ENCODE peak calls at places on chromosome 11, in eight cellular contexts. Q, Z, W, U, V, I, N and Y are unnamed samples.

GRCh38 chr11:111775024-111775710 is 9.0 kb upstream of the PPP2R1B start:
- DNase-seq in Q (no peak), Z (no peak), W (peak; percentile 41), U (no peak), V (peak; percentile 72), I (no peak), N (peak; percentile 14), Y (peak; percentile 31)

GRCh38 chr11:130606781-130607511 is 158.5 kb downstream of the ADAMTS15 start:
- DNase-seq in Q (no peak), Z (no peak), W (peak; percentile 30), U (no peak), V (no peak), I (peak; percentile 87), N (no peak), Y (peak; percentile 44)

GRCh38 chr11:117824571-117825537 is at the start of gene FXYD2:
- DNase-seq in Q (no peak), Z (no peak), W (peak; percentile 50), U (no peak), V (peak; percentile 62), I (peak; percentile 76), N (peak; percentile 53), Y (peak; percentile 74)

GRCh38 chr11:42974510-42974909 is 337.3 kb upstream of the API5 start:
- DNase-seq in Q (no peak), Z (no peak), W (no peak), U (peak; percentile 50), V (no peak), I (no peak), N (peak; percentile 79), Y (no peak)

GRCh38 chr11:68767672-68768071 is 16.4 kb upstream of the TESMIN start:
- DNase-seq in Q (no peak), Z (no peak), W (no peak), U (peak; percentile 32), V (no peak), I (no peak), N (no peak), Y (no peak)

GRCh38 chr11:78564037-78564888 is 10.4 kb downstream of the NARS2 start:
- DNase-seq in Q (peak; percentile 35), Z (peak; percentile 73), W (no peak), U (peak; percentile 84), V (peak; percentile 57), I (no peak), N (peak; percentile 62), Y (no peak)

GRCh38 chr11:108713076-108713790 is 48.4 kb downstream of the DDX10 start:
- DNase-seq in Q (no peak), Z (no peak), W (no peak), U (no peak), V (no peak), I (no peak), N (no peak), Y (no peak)

GRCh38 chr11:9565822-9566560 is 7.5 kb upstream of the WEE1 start:
- DNase-seq in Q (peak; percentile 37), Z (no peak), W (peak; percentile 57), U (peak; percentile 85), V (peak; percentile 57), I (peak; percentile 68), N (peak; percentile 88), Y (no peak)

GRCh38 chr11:97454988-97455387 is 1065.2 kb downstream of the JRKL start:
- DNase-seq in Q (no peak), Z (no peak), W (no peak), U (peak; percentile 20), V (no peak), I (no peak), N (no peak), Y (no peak)

GRCh38 chr11:61362542-61362875 is 335 bp downstream of the TMEM138 start:
- DNase-seq in Q (no peak), Z (peak; percentile 47), W (peak; percentile 19), U (peak; percentile 48), V (no peak), I (no peak), N (no peak), Y (no peak)

GRCh38 chr11:19598456-19598855 is 114.2 kb upstream of the NAV2 start:
- DNase-seq in Q (no peak), Z (no peak), W (no peak), U (no peak), V (no peak), I (no peak), N (no peak), Y (no peak)

DNA sequence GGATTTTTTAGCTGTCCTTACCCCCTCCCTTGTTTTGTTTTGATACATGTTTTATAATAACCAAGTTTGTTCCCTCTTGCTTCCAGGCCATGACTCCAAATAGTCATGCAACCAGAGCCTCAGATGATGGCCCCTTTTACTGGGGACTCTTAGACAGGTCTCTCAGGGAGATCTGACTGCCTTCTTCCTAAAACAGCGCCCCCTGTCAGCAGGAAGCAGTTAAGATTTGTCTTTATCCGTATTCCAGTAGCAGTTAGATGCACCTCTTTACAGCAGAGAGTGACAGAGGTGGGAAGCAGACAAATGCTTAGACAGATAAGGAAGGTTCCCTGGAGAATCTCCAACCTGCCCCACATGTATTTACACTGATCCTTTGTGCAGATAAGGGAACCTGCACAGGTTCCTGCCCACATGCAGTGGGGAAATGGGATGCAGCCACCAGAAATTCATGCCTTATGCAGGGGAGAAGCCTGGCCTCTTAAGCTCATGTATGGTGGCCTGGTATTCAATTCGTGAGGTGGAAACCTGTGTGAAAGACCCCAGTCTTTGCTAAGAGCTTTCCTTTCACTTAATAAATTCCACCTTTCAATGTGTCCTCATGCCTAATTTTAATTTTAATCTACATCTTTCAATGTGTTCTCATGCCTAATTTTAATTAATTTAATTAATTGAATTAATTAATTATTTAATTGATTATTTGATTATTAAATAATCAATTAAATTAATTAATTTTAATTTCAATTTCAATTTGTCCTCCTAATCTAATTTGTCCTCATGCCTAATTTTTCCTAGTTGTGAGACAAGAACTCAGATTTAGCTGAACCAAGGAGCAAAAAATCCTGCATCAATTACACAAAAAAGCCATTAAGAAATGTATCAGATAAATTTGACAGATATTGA is 11.5 kb upstream of the GLYAT start:
- DNase-seq in Q (no peak), Z (peak; percentile 4), W (no peak), U (peak; percentile 8), V (no peak), I (no peak), N (peak; percentile 48), Y (no peak)
- TF ChIP-seq CTCF in Q (no peak), Z (peak; percentile 56), W (no peak), U (peak; percentile 56), V (no peak), I (no peak), N (peak; percentile 19), Y (no peak)

GRCh38 chr11:119839504-119840133 is 110.6 kb upstream of the NECTIN1 start:
- DNase-seq in Q (no peak), Z (no peak), W (no peak), U (no peak), V (no peak), I (no peak), N (peak; percentile 68), Y (no peak)
- H3K27ac ChIP-seq in Q (no peak overlapping the region), Z (no peak overlapping the region), W (no peak overlapping the region), U (no peak overlapping the region), V (no peak overlapping the region), I (no peak overlapping the region), N (peak overlapping the region; percentile 41), Y (no peak overlapping the region)

GRCh38 chr11:75024068-75024449 is 35.3 kb downstream of the NEU3 start:
- DNase-seq in Q (no peak), Z (no peak), W (no peak), U (no peak), V (no peak), I (no peak), N (no peak), Y (no peak)

GRCh38 chr11:75023446-75024067 is 34.8 kb downstream of the NEU3 start:
- DNase-seq in Q (no peak), Z (no peak), W (no peak), U (no peak), V (no peak), I (no peak), N (no peak), Y (no peak)

GRCh38 chr11:75022759-75023396 is 34.1 kb downstream of the NEU3 start:
- DNase-seq in Q (peak; percentile 72), Z (peak; percentile 80), W (peak; percentile 96), U (peak; percentile 88), V (peak; percentile 79), I (peak; percentile 65), N (peak; percentile 96), Y (peak; percentile 79)

GRCh38 chr11:75024764-75025211 is 36.1 kb downstream of the NEU3 start:
- DNase-seq in Q (no peak), Z (no peak), W (peak; percentile 72), U (no peak), V (no peak), I (no peak), N (no peak), Y (no peak)

GRCh38 chr11:75022289-75022688 is 33.6 kb downstream of the NEU3 start:
- DNase-seq in Q (no peak), Z (no peak), W (no peak), U (no peak), V (no peak), I (no peak), N (no peak), Y (no peak)
- H3K4me1 ChIP-seq in Q (no peaks in the 10 kb centered on the region), Z (no peaks in the 10 kb centered on the region), W (peaks cover 16% of the 10 kb centered on the region), U (no peaks in the 10 kb centered on the region), V (no peaks in the 10 kb centered on the region), I (no peaks in the 10 kb centered on the region), N (no peaks in the 10 kb centered on the region), Y (peaks cover 34% of the 10 kb centered on the region)

GRCh38 chr11:65431452-65432132 is 9.0 kb downstream of the NEAT1 start:
- DNase-seq in Q (no peak), Z (peak; percentile 77), W (peak; percentile 10), U (no peak), V (no peak), I (peak; percentile 1), N (no peak), Y (no peak)

GRCh38 chr11:65432133-65432650 is 9.6 kb downstream of the NEAT1 start:
- DNase-seq in Q (no peak), Z (no peak), W (no peak), U (no peak), V (no peak), I (no peak), N (no peak), Y (no peak)

GRCh38 chr11:65433657-65434056 is 11.1 kb downstream of the NEAT1 start:
- DNase-seq in Q (no peak), Z (no peak), W (peak; percentile 35), U (no peak), V (no peak), I (no peak), N (no peak), Y (no peak)

GRCh38 chr11:65434057-65434666 is 11.6 kb downstream of the NEAT1 start:
- DNase-seq in Q (peak; percentile 27), Z (no peak), W (peak; percentile 28), U (no peak), V (no peak), I (no peak), N (peak; percentile 11), Y (no peak)

DNA sequence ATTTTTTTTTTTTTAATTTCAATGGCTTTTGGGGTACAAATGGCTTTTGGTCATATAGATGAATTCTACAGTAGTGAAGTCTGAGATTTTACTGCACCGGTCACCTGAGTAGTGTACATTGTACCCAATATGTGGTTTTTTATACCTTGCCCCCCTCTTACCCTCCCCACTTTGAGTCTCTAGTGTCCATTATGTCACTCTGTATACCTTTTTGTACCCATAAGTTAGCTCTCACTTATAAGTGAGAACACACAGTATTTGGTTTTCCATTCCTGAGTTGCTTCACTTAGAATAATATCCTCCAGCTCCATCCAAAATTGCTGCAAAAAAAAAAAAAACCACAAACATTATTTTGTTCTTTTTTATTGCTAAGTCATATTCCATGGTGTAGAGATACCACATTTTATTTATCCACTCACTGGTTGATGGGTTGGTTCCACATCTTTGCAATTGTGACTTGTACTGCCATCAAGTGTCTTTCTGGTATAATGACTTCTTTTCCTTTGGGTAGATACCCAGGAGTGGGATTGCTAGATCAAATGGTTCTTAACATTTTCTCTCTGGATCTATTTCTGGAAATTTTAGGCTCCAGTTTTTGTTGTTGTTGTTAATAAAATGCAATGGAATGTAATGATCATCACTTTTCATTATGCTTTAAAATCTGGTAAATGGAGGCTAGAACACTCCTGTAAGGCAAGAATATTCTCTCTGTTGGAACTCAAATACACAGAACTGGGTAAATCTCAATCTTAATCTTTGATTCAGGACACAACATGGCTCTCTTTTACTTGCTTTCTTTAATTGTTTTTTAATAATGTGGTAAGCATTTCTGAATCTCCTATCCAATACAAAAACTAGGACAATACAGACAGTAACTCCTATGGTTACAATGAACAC is 10.3 kb downstream of the NEAT1 start:
- DNase-seq in Q (no peak), Z (peak; percentile 72), W (no peak), U (peak; percentile 58), V (no peak), I (no peak), N (no peak), Y (no peak)
- TF ChIP-seq CTCF in Q (peak; percentile 13), Z (peak; percentile 84), W (peak; percentile 23), U (peak; percentile 58), V (peak; percentile 32), I (no peak), N (peak; percentile 69), Y (peak; percentile 22)